ENCODE peak calls at places on chromosome 15, in six cellular contexts. J is K562, D is ovary, W is adrenal gland, V is stomach, P is transverse colon. S is an unnamed sample. For H3K4me1, the result is how much of the 10 kb centered on the place peaks cover.

GRCh38 chr15:37031198-37031597 is 69.2 kb downstream of the MEIS2 start:
- DNase-seq in J (no peak), D (no peak), W (no peak), P (no peak), V (no peak), S (no peak)

GRCh38 chr15:42121021-42121420 is 26.7 kb upstream of the PLA2G4D start:
- DNase-seq in V (no peak), D (no peak), P (no peak), W (no peak), J (no peak), S (no peak)

GRCh38 chr15:70753101-70753829 is 10.1 kb downstream of the UACA start:
- DNase-seq in W (no peak), D (no peak), J (no peak), P (no peak), V (no peak), S (no peak)

GRCh38 chr15:67776600-67776999 is 48.7 kb upstream of the SKOR1 start:
- DNase-seq in P (no peak), J (no peak), V (no peak), D (no peak), W (no peak), S (no peak)

GRCh38 chr15:100759116-100759515 is 120.5 kb upstream of the ALDH1A3 start:
- DNase-seq in P (no peak), D (no peak), J (no peak), W (no peak), V (no peak), S (no peak)

GRCh38 chr15:43225201-43225949 is 4.6 kb upstream of the EPB42 start:
- DNase-seq in J (no peak), W (peak), V (no peak), D (no peak), P (peak), S (peak)

GRCh38 chr15:25852696-25853524 is 10.2 kb downstream of the ATP10A start:
- DNase-seq in D (no peak), P (no peak), J (no peak), W (no peak), V (no peak), S (no peak)

GRCh38 chr15:41154412-41154811 is 38.3 kb upstream of the INO80 start:
- DNase-seq in W (peak), V (no peak), J (no peak), P (no peak), D (no peak), S (no peak)

GRCh38 chr15:39704684-39705083 is 78.0 kb downstream of the FSIP1 start:
- DNase-seq in D (no peak), V (no peak), J (peak), P (no peak), W (no peak), S (no peak)

GRCh38 chr15:43276563-43277200 is 10.0 kb upstream of the TGM5 start:
- DNase-seq in W (peak), D (no peak), J (no peak), V (no peak), P (no peak), S (no peak)

GRCh38 chr15:48936666-48937065 is 27.1 kb downstream of the SHC4 start:
- DNase-seq in P (no peak), J (no peak), D (no peak), V (no peak), W (no peak), S (no peak)

GRCh38 chr15:82847703-82848102 is 38.3 kb downstream of the WHAMM start:
- DNase-seq in D (no peak), W (no peak), V (no peak), P (no peak), J (no peak), S (no peak)

GRCh38 chr15:63677778-63678177 is 80.6 kb downstream of the FBXL22 start:
- DNase-seq in J (no peak), W (peak), P (peak), V (peak), D (peak), S (peak)

GRCh38 chr15:67788986-67789385 is 36.3 kb upstream of the SKOR1 start:
- DNase-seq in J (no peak), W (no peak), V (no peak), D (no peak), P (no peak), S (no peak)

GRCh38 chr15:101315736-101316135 is 20.7 kb upstream of the SNRPA1 start:
- DNase-seq in J (no peak), P (no peak), V (no peak), D (no peak), W (no peak), S (no peak)

GRCh38 chr15:45326776-45327175 is 51.6 kb downstream of the GATM start:
- DNase-seq in V (no peak), P (no peak), D (no peak), W (no peak), J (no peak), S (no peak)

GRCh38 chr15:92391640-92392039 is 2.0 kb upstream of the ST8SIA2 start:
- DNase-seq in W (peak), D (no peak), V (no peak), J (no peak), P (no peak), S (no peak)

GRCh38 chr15:69292826-69293420 is 5.8 kb upstream of the PAQR5 start:
- DNase-seq in D (no peak), J (no peak), P (no peak), W (no peak), V (no peak), S (no peak)

GRCh38 chr15:62059818-62060115 is 480 bp downstream of the VPS13C start:
- DNase-seq in J (no peak), D (no peak), P (peak), V (peak), W (peak), S (peak)

GRCh38 chr15:67085818-67086649 is 20.6 kb downstream of the SMAD3 start:
- DNase-seq in D (no peak), V (no peak), W (no peak), P (no peak), J (no peak), S (no peak)

GRCh38 chr15:84791763-84792162 is 25.4 kb upstream of the ALPK3 start:
- DNase-seq in P (no peak), W (peak), V (no peak), J (no peak), D (no peak), S (no peak)

GRCh38 chr15:39360417-39360816 is 220.5 kb upstream of the THBS1 start:
- DNase-seq in W (no peak), P (no peak), J (no peak), V (no peak), D (no peak), S (no peak)

DNA sequence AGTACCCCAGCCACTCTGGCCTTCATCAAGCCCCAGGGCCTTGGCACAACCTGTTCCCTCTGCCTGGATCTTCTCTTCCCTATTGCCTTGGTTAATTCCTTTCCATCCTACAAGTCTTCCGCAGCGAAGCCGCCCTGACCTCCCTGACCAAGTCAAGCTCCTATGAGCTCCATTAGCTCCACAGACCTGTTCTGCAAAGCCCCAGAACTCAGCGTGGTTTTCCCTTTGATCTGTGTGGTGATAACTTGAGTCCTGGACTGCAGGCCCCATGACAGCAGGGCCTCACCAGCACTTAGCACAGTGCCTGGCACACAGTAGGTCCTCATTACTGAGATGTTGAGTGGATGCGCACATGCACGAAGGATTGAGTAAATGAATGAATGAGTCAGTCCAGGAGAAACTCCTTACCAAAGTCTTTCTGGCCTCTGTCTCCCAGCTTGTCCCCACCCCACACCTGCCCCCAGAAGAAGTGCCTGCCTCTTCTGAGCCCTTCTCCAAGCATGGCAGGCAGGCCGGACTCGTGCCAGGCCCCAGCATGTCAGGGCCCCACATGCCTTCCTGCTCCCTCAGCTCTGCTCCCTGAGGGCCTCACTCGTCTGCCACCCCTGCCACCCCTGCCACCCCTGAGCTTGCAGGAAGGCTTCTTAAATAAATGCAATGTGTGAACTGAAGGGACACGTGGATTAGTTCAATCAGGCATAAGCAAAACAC is 6.3 kb downstream of the ANPEP start:
- DNase-seq in V (no peak), D (no peak), J (no peak), P (no peak), W (no peak), S (no peak)
- H3K4me1 ChIP-seq in V (under half), D (under half), J (under half), P (under half), W (under half), S (half or more)

GRCh38 chr15:65368300-65368617 is 9.5 kb downstream of the IGDCC3 start:
- DNase-seq in D (no peak), J (no peak), V (no peak), P (no peak), W (no peak), S (no peak)

GRCh38 chr15:65370885-65371284 is 6.9 kb downstream of the IGDCC3 start:
- DNase-seq in D (no peak), P (no peak), W (no peak), J (no peak), V (no peak), S (no peak)

GRCh38 chr15:65369148-65369547 is 8.7 kb downstream of the IGDCC3 start:
- DNase-seq in W (no peak), P (no peak), J (no peak), D (no peak), V (no peak), S (no peak)

GRCh38 chr15:65369651-65370050 is 8.2 kb downstream of the IGDCC3 start:
- DNase-seq in P (no peak), J (no peak), W (no peak), V (no peak), D (no peak), S (no peak)

GRCh38 chr15:65368646-65369045 is 9.2 kb downstream of the IGDCC3 start:
- DNase-seq in V (no peak), J (no peak), D (no peak), W (no peak), P (no peak), S (no peak)
- H3K27ac ChIP-seq in V (no peak), J (no peak), D (no peak), W (no peak), P (no peak), S (no peak)

GRCh38 chr15:88312941-88313579 is 56.5 kb upstream of the NTRK3 start:
- DNase-seq in W (no peak), V (no peak), P (no peak), J (no peak), D (no peak), S (no peak)
- TF ChIP-seq POLR2A in W (no peak), V (no peak), P (no peak), J (no peak), D (no peak), S (no peak)

DNA sequence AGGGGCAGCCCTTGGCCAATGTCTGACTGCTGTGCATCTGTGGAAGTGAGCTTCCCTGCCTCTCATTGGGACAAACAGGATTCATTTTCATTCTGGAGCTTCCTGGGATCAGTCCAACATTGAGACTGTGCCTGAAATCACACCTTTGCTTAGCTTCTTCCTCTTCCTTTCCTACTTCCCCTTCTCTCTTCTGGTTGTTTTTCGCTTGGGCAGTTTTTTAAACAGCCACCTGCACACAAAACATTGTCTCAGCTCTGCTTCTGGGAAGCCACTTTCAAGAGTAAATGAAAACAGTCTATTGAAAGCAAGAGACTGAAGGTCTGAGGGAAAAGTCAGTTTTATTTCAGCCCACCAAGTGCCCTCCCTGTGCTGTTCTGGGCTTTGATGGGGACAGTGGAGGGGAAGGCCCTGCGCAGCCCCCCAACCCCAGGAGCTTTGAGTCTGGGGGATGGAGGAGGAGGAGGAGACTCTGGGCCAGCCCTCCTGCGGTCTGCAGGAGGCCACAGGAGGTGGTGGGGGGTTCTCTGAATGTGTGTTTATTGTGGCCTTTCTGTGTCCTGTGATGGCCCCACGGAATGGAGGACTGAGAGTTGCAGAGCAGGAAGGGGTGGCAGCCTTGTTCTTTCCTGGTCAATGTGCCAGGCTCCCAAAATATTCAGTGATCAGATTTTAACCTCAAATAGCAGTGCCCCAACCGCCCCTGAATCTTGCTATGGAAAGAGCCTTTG is 7.8 kb upstream of the ISLR2 start:
- DNase-seq in V (no peak), P (no peak), D (no peak), W (no peak), J (no peak), S (no peak)
- H3K4me1 ChIP-seq in V (under half), P (under half), D (under half), W (under half), J (under half), S (under half)

DNA sequence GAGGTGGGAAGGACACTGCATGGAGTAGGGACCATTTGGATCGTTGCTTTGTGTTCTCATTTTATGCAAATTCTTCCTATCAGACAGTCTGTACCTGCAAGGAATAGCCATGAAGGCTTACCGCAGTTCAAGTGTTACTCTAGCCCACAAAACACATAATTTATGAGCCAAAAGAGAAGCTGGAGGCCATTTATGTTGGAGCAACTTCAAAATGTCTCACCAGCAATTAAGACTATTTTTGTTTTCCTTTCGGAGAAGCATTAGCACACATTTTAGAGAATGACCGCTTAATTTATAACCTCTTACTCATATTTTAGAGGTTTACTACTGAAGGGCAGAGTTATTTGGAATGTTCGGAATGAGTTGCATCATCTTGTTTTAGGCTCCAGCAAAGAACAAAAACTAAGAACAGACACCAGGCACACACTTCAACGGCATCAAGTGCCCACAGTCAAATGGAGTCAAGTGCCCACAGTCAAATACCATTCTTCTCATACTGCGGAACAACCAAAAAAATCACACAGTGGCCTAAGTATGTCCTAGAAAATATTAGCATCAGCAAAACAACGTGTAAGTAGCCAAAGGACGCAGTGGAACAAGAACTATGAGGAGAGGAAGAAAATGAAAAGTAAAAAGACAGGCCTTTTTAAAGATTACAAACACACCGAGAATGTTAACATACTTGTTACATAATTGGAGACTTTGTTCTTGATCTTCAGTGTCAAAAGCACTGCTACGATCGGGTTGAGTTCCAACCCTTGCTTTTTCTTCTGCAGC is 17.5 kb upstream of the GOLGA8J start:
- DNase-seq in W (no peak), D (no peak), P (no peak), J (no peak), V (no peak), S (no peak)
- H3K27ac ChIP-seq in W (no peak), D (no peak), P (no peak), J (no peak), V (peak), S (peak)

GRCh38 chr15:38072507-38073277 is 138.3 kb downstream of the TMCO5A start:
- DNase-seq in J (no peak), P (peak), W (peak), D (peak), V (peak), S (peak)
- TF ChIP-seq POLR2A in J (no peak), P (peak), W (peak), D (no peak), V (no peak), S (peak)

DNA sequence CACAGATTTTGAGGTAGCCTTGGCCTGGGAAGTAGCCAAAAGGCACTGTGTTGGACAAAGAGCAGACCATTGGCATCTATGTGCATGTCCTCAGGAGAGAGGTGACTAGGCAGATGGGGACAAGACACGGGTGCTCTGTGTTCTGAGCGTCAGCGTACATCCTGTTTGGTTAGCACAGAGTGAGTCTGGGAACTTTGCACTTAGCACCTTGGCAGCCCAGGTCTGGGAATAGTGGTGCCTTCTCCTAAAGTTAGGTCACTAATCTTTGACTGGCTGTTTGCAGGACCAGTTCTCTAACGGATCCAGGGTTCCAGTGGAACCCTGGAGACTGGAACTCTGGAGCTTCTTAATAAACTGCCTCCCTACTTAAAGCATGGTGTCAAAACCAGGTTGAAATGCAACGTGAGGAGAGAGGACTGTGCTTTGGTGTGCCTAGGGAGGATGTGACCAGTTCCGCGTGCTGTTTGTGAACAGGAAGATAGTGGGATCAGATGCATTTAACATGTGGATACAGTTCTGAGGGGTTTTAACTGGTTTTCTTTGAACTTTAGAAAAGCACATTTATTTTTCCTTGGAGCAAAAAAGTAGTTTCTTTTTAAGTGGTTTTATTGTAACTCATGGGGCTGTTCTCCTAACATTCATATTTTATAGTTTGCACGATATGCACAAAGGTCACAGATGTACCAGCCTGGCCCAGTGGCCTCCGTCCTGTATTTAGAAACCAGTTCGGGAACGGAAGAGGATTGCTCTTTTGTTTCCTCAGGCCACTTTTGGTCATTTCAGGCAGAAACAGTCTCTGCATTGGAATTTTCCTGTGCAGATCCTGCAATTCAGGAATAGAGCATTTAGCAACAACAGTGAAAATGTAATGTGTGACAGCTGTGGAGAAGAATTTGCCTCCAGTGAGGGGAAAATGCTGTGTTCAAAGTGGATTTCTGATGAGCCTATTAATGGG is 48.8 kb downstream of the ABHD2 start:
- DNase-seq in P (peak), V (no peak), J (no peak), W (peak), D (no peak), S (peak)
- H3K4me1 ChIP-seq in P (half or more), V (half or more), J (under half), W (half or more), D (under half), S (half or more)

GRCh38 chr15:80777836-80778620 is 1.1 kb upstream of the CEMIP start:
- DNase-seq in P (no peak), W (no peak), V (no peak), D (no peak), J (no peak), S (no peak)

GRCh38 chr15:80778621-80778963 is 578 bp upstream of the CEMIP start:
- DNase-seq in P (no peak), V (no peak), W (no peak), D (no peak), J (no peak), S (no peak)

GRCh38 chr15:80777137-80777536 is 2.0 kb upstream of the CEMIP start:
- DNase-seq in D (no peak), V (no peak), J (no peak), W (peak), P (peak), S (no peak)

GRCh38 chr15:80775340-80775739 is 3.8 kb upstream of the CEMIP start:
- DNase-seq in V (no peak), J (no peak), W (no peak), D (no peak), P (no peak), S (no peak)

DNA sequence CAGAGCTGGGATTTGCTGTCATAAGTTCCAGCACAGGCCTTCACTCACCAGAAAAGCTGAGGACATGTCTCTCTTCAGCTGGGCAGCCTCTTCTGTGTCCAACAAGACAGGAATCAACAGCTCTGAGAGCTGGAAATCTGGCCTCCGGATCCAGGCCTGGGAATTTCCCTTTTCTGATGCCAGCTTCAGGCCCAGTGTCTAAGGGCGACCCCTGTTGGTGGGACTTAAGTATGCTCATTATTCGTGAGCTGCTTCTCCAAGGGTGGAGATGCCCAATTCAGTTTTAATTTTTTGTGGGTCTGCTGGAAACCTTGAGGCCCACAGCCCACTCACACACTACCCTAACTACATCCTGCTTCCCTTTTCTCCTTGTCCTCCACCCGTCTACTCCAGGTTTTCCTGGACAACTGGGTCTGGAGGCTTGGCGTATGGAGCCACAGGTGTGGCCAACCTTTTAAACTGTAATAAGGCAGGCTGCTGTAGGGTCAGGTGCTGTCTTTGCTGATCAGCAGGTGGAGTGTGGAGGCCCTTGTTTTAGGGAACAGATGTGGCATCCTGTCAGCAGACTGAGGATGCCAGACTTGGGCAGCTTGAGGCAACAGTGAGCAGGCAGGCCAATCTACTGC is 2.6 kb upstream of the CEMIP start:
- DNase-seq in P (peak), V (peak), J (peak), W (peak), D (peak), S (peak)
- H3K27ac ChIP-seq in P (peak), V (no peak), J (no peak), W (no peak), D (no peak), S (no peak)

GRCh38 chr15:77739591-77740378 is 107.1 kb upstream of the LINGO1 start:
- DNase-seq in V (no peak), D (no peak), P (no peak), W (no peak), J (no peak), S (no peak)
- TF ChIP-seq POLR2A in V (no peak), D (no peak), P (no peak), W (no peak), J (no peak), S (no peak)

S was measured in body of pancreas.